ENCODE peak calls at places on chromosomes 2 and 18, in ten cellular contexts. F is A549; H is CD8-positive, alpha-beta T cell; J is CD4-positive, alpha-beta memory T cell; E is pancreas; V is hepatocyte; D is effector memory CD4-positive, alpha-beta T cell; M is cardiac muscle cell; S is iPS DF 6.9; G is PC-9. B is an unnamed sample.
A peak's percentile ranks its signal among the peaks of the same experiment; 100 is the strongest.

GRCh38 chr2:73516033-73516432 is 126.2 kb downstream of the NAT8 start:
- DNase-seq in F (no peak), H (no peak), J (no peak), E (no peak), V (no peak), D (no peak), M (no peak), S (no peak), G (no peak), B (no peak)

GRCh38 chr2:45533771-45534170 is 77.3 kb downstream of the SRBD1 start:
- DNase-seq in F (no peak), H (no peak), J (no peak), E (no peak), V (no peak), D (no peak), M (no peak), S (no peak), G (no peak), B (no peak)

GRCh38 chr2:239300871-239301742 is 99.7 kb downstream of the HDAC4 start:
- DNase-seq in F (no peak), H (no peak), J (no peak), E (peak; percentile 9), V (no peak), D (no peak), M (no peak), S (no peak), G (no peak), B (no peak)

GRCh38 chr2:8234757-8235374 is 447.0 kb upstream of the ID2 start:
- DNase-seq in F (no peak), H (peak; percentile 40), J (no peak), E (no peak), V (no peak), D (no peak), M (no peak), S (no peak), G (no peak), B (no peak)

GRCh38 chr18:41144444-41144843 is 810.6 kb upstream of the PIK3C3 start:
- DNase-seq in F (no peak), H (no peak), J (no peak), E (no peak), V (no peak), D (no peak), M (no peak), S (no peak), G (no peak), B (no peak)

GRCh38 chr2:227849906-227850305 is 21.5 kb upstream of the DAW1 start:
- DNase-seq in F (no peak), H (no peak), J (no peak), E (no peak), V (no peak), D (no peak), M (no peak), S (no peak), G (no peak), B (no peak)

GRCh38 chr2:239241431-239241830 is 159.4 kb downstream of the HDAC4 start:
- DNase-seq in F (no peak), H (no peak), J (no peak), E (no peak), V (no peak), D (no peak), M (no peak), S (no peak), G (no peak), B (no peak)

GRCh38 chr2:226611944-226612318 is 187.7 kb downstream of the IRS1 start:
- DNase-seq in F (no peak), H (no peak), J (no peak), E (no peak), V (no peak), D (no peak), M (no peak), S (no peak), G (no peak), B (no peak)

GRCh38 chr2:109456776-109457175 is 157.0 kb downstream of the SEPTIN10 start:
- DNase-seq in F (no peak), H (no peak), J (no peak), E (no peak), V (no peak), D (no peak), M (no peak), S (no peak), G (no peak), B (no peak)

GRCh38 chr2:42241517-42241916 is 72.4 kb downstream of the EML4 start:
- DNase-seq in F (no peak), H (no peak), J (no peak), E (no peak), V (no peak), D (no peak), M (no peak), S (no peak), G (no peak), B (no peak)

GRCh38 chr2:238107525-238108422 is 7.6 kb downstream of the ESPNL start:
- DNase-seq in F (no peak), H (no peak), J (peak; percentile 34), E (no peak), V (peak; percentile 7), D (no peak), M (no peak), S (no peak), G (peak; percentile 42), B (no peak)

GRCh38 chr2:136117391-136117841 is 533 bp downstream of the CXCR4 start:
- DNase-seq in F (peak; percentile 21), H (peak; percentile 81), J (peak; percentile 61), E (no peak), V (peak; percentile 71), D (no peak), M (peak; percentile 76), S (no peak), G (no peak), B (no peak)

GRCh38 chr18:47397671-47398319 is 146.3 kb upstream of the SKOR2 start:
- DNase-seq in F (peak; percentile 4), H (no peak), J (no peak), E (no peak), V (peak; percentile 13), D (no peak), M (no peak), S (peak; percentile 70), G (no peak), B (no peak)

GRCh38 chr18:35508746-35509338 is 11.1 kb upstream of the INO80C start:
- DNase-seq in F (no peak), H (no peak), J (no peak), E (no peak), V (no peak), D (no peak), M (peak; percentile 50), S (no peak), G (no peak), B (no peak)

GRCh38 chr2:160465406-160465805 is 28.2 kb downstream of the RBMS1 start:
- DNase-seq in F (no peak), H (no peak), J (no peak), E (no peak), V (no peak), D (no peak), M (no peak), S (no peak), G (no peak), B (no peak)

GRCh38 chr2:160464017-160464416 is 29.6 kb downstream of the RBMS1 start:
- DNase-seq in F (no peak), H (no peak), J (no peak), E (no peak), V (no peak), D (no peak), M (no peak), S (no peak), G (no peak), B (no peak)

GRCh38 chr2:160464996-160465395 is 28.6 kb downstream of the RBMS1 start:
- DNase-seq in F (no peak), H (no peak), J (no peak), E (no peak), V (no peak), D (no peak), M (no peak), S (no peak), G (no peak), B (no peak)

GRCh38 chr2:160460333-160460731 is 33.3 kb downstream of the RBMS1 start:
- DNase-seq in F (no peak), H (no peak), J (no peak), E (no peak), V (no peak), D (no peak), M (no peak), S (no peak), G (no peak), B (no peak)

GRCh38 chr2:160463245-160463644 is 30.4 kb downstream of the RBMS1 start:
- DNase-seq in F (no peak), H (no peak), J (no peak), E (no peak), V (no peak), D (no peak), M (no peak), S (no peak), G (no peak), B (no peak)
- H3K4me1 ChIP-seq in F (peaks cover 14% of the 10 kb centered on the region), H (peaks cover under 1% of the 10 kb centered on the region), J (peaks cover 38% of the 10 kb centered on the region), E (no peaks in the 10 kb centered on the region), V (peaks cover 8% of the 10 kb centered on the region), D (peaks cover 13% of the 10 kb centered on the region), M (peaks cover 14% of the 10 kb centered on the region), S (peaks cover 3% of the 10 kb centered on the region), G (peaks cover 12% of the 10 kb centered on the region), B (peaks cover 55% of the 10 kb centered on the region)

GRCh38 chr2:133570547-133570946 is 2.3 kb upstream of the NCKAP5 start:
- DNase-seq in F (no peak), H (no peak), J (no peak), E (no peak), V (no peak), D (no peak), M (no peak), S (no peak), G (no peak), B (no peak)
- H3K4me3 ChIP-seq in F (no peak overlapping the region), H (no peak overlapping the region), J (no peak overlapping the region), E (no peak overlapping the region), V (no peak overlapping the region), D (no peak overlapping the region), M (no peak overlapping the region), S (no peak overlapping the region), G (no peak overlapping the region), B (no peak overlapping the region)

DNA sequence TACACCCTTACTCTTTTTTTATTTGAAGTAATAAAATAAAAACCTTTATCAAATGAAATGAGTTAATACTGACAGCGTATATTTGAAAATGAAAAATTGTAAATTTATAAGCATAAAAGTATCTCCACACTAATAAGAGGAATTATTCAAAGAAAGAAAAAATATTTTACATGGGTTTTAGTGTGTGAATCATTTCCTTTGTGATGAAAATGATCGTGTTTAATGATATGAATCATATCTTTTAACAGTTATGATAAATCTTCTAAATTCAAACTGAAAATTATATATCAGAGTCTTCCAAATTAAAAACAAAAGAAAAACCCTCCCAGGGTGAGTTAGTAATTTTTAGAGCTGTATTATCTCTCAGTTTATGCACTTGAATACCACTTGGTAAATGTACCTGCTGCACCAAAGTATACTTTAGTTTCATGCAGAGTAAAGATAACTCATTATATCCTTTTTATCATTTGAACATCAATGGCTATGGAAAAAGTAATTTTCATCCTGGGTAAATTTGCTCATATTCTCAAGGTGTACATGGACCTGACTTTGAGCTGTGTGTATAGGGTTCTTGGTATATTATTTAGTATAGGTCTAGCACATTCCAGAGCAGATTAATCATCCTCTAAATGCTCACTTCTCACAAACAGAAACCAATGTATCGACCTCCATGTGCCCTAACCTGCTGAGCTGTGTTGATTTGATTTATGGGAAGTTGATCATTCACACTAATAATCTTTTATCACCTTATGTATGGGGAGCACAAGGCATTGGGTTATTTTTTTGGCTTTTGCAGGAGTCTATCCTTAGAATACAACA is 98.7 kb upstream of the VWC2L start:
- DNase-seq in F (no peak), H (no peak), J (no peak), E (no peak), V (no peak), D (no peak), M (no peak), S (no peak), G (no peak), B (no peak)
- H3K27ac ChIP-seq in F (no peak overlapping the region), H (no peak overlapping the region), J (no peak overlapping the region), E (no peak overlapping the region), V (no peak overlapping the region), D (no peak overlapping the region), M (no peak overlapping the region), S (no peak overlapping the region), G (no peak overlapping the region), B (no peak overlapping the region)

GRCh38 chr18:44733754-44734465 is 53.2 kb downstream of the SETBP1 start:
- DNase-seq in F (no peak), H (no peak), J (no peak), E (no peak), V (no peak), D (no peak), M (no peak), S (no peak), G (no peak), B (no peak)
- H3K4me1 ChIP-seq in F (peaks cover 20% of the 10 kb centered on the region), H (no peaks in the 10 kb centered on the region), J (peaks cover 24% of the 10 kb centered on the region), E (peaks cover 16% of the 10 kb centered on the region), V (peaks cover 48% of the 10 kb centered on the region), D (peaks cover 3% of the 10 kb centered on the region), M (peaks cover 30% of the 10 kb centered on the region), S (no peaks in the 10 kb centered on the region), G (peaks cover 82% of the 10 kb centered on the region), B (peaks cover 29% of the 10 kb centered on the region)

B was measured in CD8-positive, alpha-beta memory T cell.